ENCODE peak calls at places on chromosomes 12 and 14, in six cellular contexts. S is LHCN-M2; Z is activated CD8-positive, alpha-beta memory T cell treated with anti-CD3 and anti-CD28 coated beads for 48 hours; M is D341Med; F is GM20000; J is naive thymus-derived CD8-positive, alpha-beta T cell. W is an unnamed sample.

GRCh38 chr12:185197-185955 is 28.6 kb downstream of the SLC6A12 start:
- DNase-seq in M (no peak), F (no peak), S (no peak), Z (no peak), J (no peak), W (no peak)

GRCh38 chr12:106303202-106303820 is 778 bp downstream of the TCP11L2 start:
- DNase-seq in J (peak), F (peak), S (peak), Z (peak), M (peak), W (peak)

GRCh38 chr14:100132161-100132902 is 27.1 kb downstream of the DEGS2 start:
- DNase-seq in M (no peak), J (no peak), F (no peak), S (no peak), Z (no peak), W (no peak)

GRCh38 chr14:92596328-92596943 is 82.9 kb downstream of the RIN3 start:
- DNase-seq in Z (no peak), F (no peak), J (no peak), M (no peak), S (no peak), W (no peak)

GRCh38 chr14:64220466-64220865 is 73.7 kb downstream of the ESR2 start:
- DNase-seq in J (no peak), Z (no peak), M (no peak), S (no peak), F (no peak), W (no peak)

GRCh38 chr14:64501326-64502171 is 2.1 kb downstream of the ZBTB25 start:
- DNase-seq in J (no peak), Z (no peak), S (peak), M (no peak), F (no peak), W (peak)

GRCh38 chr12:236445-236844 is 22.5 kb upstream of the SLC6A12 start:
- DNase-seq in Z (no peak), F (no peak), M (no peak), J (no peak), S (no peak), W (no peak)

GRCh38 chr12:22275847-22276246 is 58.7 kb downstream of the ST8SIA1 start:
- DNase-seq in F (no peak), S (peak), Z (no peak), J (no peak), M (no peak), W (peak)

GRCh38 chr14:64293976-64294671 is at the start of gene ESR2:
- DNase-seq in F (peak), S (no peak), Z (no peak), J (no peak), M (peak), W (no peak)

GRCh38 chr14:99378782-99379214 is 101.9 kb downstream of the SETD3 start:
- DNase-seq in Z (no peak), M (no peak), J (no peak), S (peak), F (no peak), W (peak)

GRCh38 chr14:45641541-45641940 is 388.5 kb upstream of the MIS18BP1 start:
- DNase-seq in S (no peak), M (no peak), Z (no peak), F (no peak), J (no peak), W (no peak)

GRCh38 chr12:101823039-101823438 is 7.7 kb downstream of the GNPTAB start:
- DNase-seq in M (no peak), F (no peak), J (no peak), Z (no peak), S (no peak), W (no peak)

GRCh38 chr14:68762944-68763831 is 29.7 kb downstream of the ZFP36L1 start:
- DNase-seq in Z (no peak), S (peak), J (no peak), M (no peak), F (no peak), W (peak)

GRCh38 chr14:20460458-20461229 is 590 bp downstream of the PIP4P1 start:
- DNase-seq in S (no peak), Z (no peak), J (peak), M (no peak), F (peak), W (peak)

GRCh38 chr14:99516156-99517045 is 35.2 kb downstream of the CCNK start:
- DNase-seq in S (no peak), M (no peak), F (no peak), J (no peak), Z (no peak), W (no peak)